ENCODE peak calls at places on chromosomes 2 and 18, in seven cellular contexts. D, Q, N, S, V, P and F are unnamed samples.
A peak's percentile ranks its signal among the peaks of the same experiment; 100 is the strongest.

GRCh38 chr2:241064008-241064801 is 37.9 kb downstream of the MTERF4 start:
- DNase-seq in D (peak; percentile 42), Q (no peak), N (peak; percentile 79), S (no peak), V (no peak), P (peak; percentile 66), F (peak; percentile 41)

GRCh38 chr2:7377861-7378569 is 460.8 kb downstream of the RNF144A start:
- DNase-seq in D (no peak), Q (no peak), N (peak; percentile 73), S (no peak), V (no peak), P (no peak), F (no peak)

GRCh38 chr2:150376627-150377335 is 110.7 kb downstream of the RND3 start:
- DNase-seq in D (no peak), Q (no peak), N (no peak), S (no peak), V (no peak), P (no peak), F (no peak)

GRCh38 chr2:74441690-74442482 is at the start of gene RTKN:
- DNase-seq in D (no peak), Q (no peak), N (peak; percentile 89), S (peak; percentile 1), V (no peak), P (peak; percentile 55), F (no peak)

GRCh38 chr2:238509151-238509820 is 82.6 kb downstream of the ASB1 start:
- DNase-seq in D (no peak), Q (no peak), N (no peak), S (no peak), V (no peak), P (no peak), F (no peak)

GRCh38 chr2:12861344-12861942 is 144.7 kb downstream of the TRIB2 start:
- DNase-seq in D (no peak), Q (no peak), N (no peak), S (no peak), V (no peak), P (no peak), F (peak; percentile 57)

GRCh38 chr18:24176727-24177416 is 38.0 kb downstream of the CABYR start:
- DNase-seq in D (peak; percentile 52), Q (no peak), N (peak; percentile 81), S (peak; percentile 76), V (peak; percentile 68), P (peak; percentile 80), F (peak; percentile 55)

GRCh38 chr18:59861963-59862819 is 37.6 kb upstream of the PMAIP1 start:
- DNase-seq in D (no peak), Q (no peak), N (no peak), S (no peak), V (peak; percentile 76), P (no peak), F (no peak)

GRCh38 chr18:68034293-68034692 is 517.8 kb upstream of the DSEL start:
- DNase-seq in D (no peak), Q (no peak), N (no peak), S (no peak), V (no peak), P (no peak), F (no peak)

GRCh38 chr18:25275414-25276001 is 76.5 kb downstream of the ZNF521 start:
- DNase-seq in D (no peak), Q (no peak), N (no peak), S (no peak), V (no peak), P (no peak), F (no peak)

GRCh38 chr2:25369876-25370275 is 28.2 kb upstream of the DNMT3A start:
- DNase-seq in D (no peak), Q (no peak), N (no peak), S (no peak), V (no peak), P (peak; percentile 9), F (no peak)

GRCh38 chr2:84257871-84258270 is 201.2 kb downstream of the SUCLG1 start:
- DNase-seq in D (no peak), Q (no peak), N (no peak), S (peak; percentile 56), V (no peak), P (no peak), F (no peak)

GRCh38 chr2:130798472-130799221 is 38.1 kb upstream of the ARHGEF4 start:
- DNase-seq in D (no peak), Q (no peak), N (no peak), S (peak; percentile 50), V (no peak), P (no peak), F (no peak)

GRCh38 chr2:85318222-85319182 is 9.3 kb downstream of the TGOLN2 start:
- DNase-seq in D (no peak), Q (no peak), N (no peak), S (no peak), V (no peak), P (peak; percentile 55), F (no peak)

GRCh38 chr2:128315122-128315828 is 3.4 kb downstream of the HS6ST1 start:
- DNase-seq in D (peak; percentile 21), Q (no peak), N (no peak), S (peak; percentile 4), V (no peak), P (peak; percentile 16), F (peak; percentile 28)

GRCh38 chr2:16005819-16006536 is 65.6 kb downstream of the MYCN start:
- DNase-seq in D (no peak), Q (no peak), N (peak; percentile 65), S (no peak), V (no peak), P (no peak), F (no peak)

GRCh38 chr2:169895294-169895985 is 68.2 kb downstream of the UBR3 start:
- DNase-seq in D (no peak), Q (no peak), N (no peak), S (no peak), V (no peak), P (no peak), F (no peak)

GRCh38 chr2:19806591-19806990 is 95.2 kb downstream of the TTC32 start:
- DNase-seq in D (no peak), Q (no peak), N (no peak), S (no peak), V (no peak), P (no peak), F (peak; percentile 31)

GRCh38 chr2:185502351-185502750 is 236.3 kb upstream of the FSIP2 start:
- DNase-seq in D (no peak), Q (no peak), N (no peak), S (peak; percentile 6), V (no peak), P (no peak), F (no peak)

GRCh38 chr2:204545861-204546773 is 842 bp downstream of the PARD3B start:
- DNase-seq in D (no peak), Q (no peak), N (peak; percentile 68), S (no peak), V (no peak), P (peak; percentile 24), F (no peak)

GRCh38 chr2:216989335-216990129 is 129.7 kb upstream of the TNP1 start:
- DNase-seq in D (no peak), Q (no peak), N (no peak), S (no peak), V (no peak), P (no peak), F (no peak)

GRCh38 chr18:79517322-79517721 is 121.6 kb downstream of the NFATC1 start:
- DNase-seq in D (peak; percentile 40), Q (no peak), N (no peak), S (no peak), V (peak; percentile 40), P (peak; percentile 71), F (peak; percentile 58)

GRCh38 chr2:39202639-39203369 is 41.0 kb downstream of the CDKL4 start:
- DNase-seq in D (no peak), Q (no peak), N (no peak), S (no peak), V (no peak), P (no peak), F (peak; percentile 54)

GRCh38 chr2:106885981-106886915 is at the start of gene ST6GAL2:
- DNase-seq in D (no peak), Q (no peak), N (no peak), S (peak; percentile 58), V (no peak), P (no peak), F (no peak)

GRCh38 chr18:44568986-44569385 is 111.7 kb upstream of the SETBP1 start:
- DNase-seq in D (no peak), Q (no peak), N (no peak), S (no peak), V (no peak), P (no peak), F (no peak)

GRCh38 chr2:189466656-189467055 is 25.4 kb downstream of the WDR75 start:
- DNase-seq in D (no peak), Q (no peak), N (peak; percentile 23), S (peak; percentile 13), V (peak; percentile 16), P (no peak), F (no peak)

GRCh38 chr2:98234763-98235162 is 111.5 kb upstream of the CNGA3 start:
- DNase-seq in D (no peak), Q (no peak), N (no peak), S (no peak), V (peak; percentile 7), P (no peak), F (no peak)

GRCh38 chr2:39845460-39846146 is 66.5 kb upstream of the THUMPD2 start:
- DNase-seq in D (no peak), Q (no peak), N (peak; percentile 57), S (no peak), V (no peak), P (no peak), F (no peak)

GRCh38 chr2:241381872-241382271 is 25.8 kb downstream of the FARP2 start:
- DNase-seq in D (no peak), Q (no peak), N (no peak), S (no peak), V (no peak), P (no peak), F (no peak)

GRCh38 chr2:100252811-100253698 is 69.2 kb downstream of the LONRF2 start:
- DNase-seq in D (no peak), Q (no peak), N (no peak), S (no peak), V (no peak), P (no peak), F (no peak)

GRCh38 chr2:223041527-223042109 is 10.4 kb upstream of the KCNE4 start:
- DNase-seq in D (no peak), Q (no peak), N (peak; percentile 82), S (peak; percentile 40), V (no peak), P (no peak), F (no peak)

GRCh38 chr2:153074207-153074606 is 355.8 kb downstream of the ARL6IP6 start:
- DNase-seq in D (no peak), Q (no peak), N (no peak), S (no peak), V (no peak), P (no peak), F (no peak)

GRCh38 chr2:28477087-28477486 is 18.8 kb upstream of the PLB1 start:
- DNase-seq in D (no peak), Q (no peak), N (no peak), S (no peak), V (no peak), P (no peak), F (peak; percentile 15)